ENCODE peak calls at places on chromosomes 11 and 22, in seven cellular contexts. One of them, this sample, is unnamed.

GRCh38 chr11:86798988-86799387 is 1.4 kb upstream of the PRSS23 start:
- DNase-seq in left ventricle myocardium inferior: no peak
- DNase-seq in mucosa of descending colon: no peak
- DNase-seq in colonic mucosa: no peak
- DNase-seq in foreskin fibroblast: peak
- DNase-seq in ovary: no peak
- DNase-seq in psoas muscle: no peak
- DNase-seq in this sample: no peak

GRCh38 chr11:30960387-30960992 is 374.3 kb upstream of the MPPED2 start:
- DNase-seq in left ventricle myocardium inferior: no peak
- DNase-seq in mucosa of descending colon: no peak
- DNase-seq in foreskin fibroblast: peak
- DNase-seq in psoas muscle: no peak
- DNase-seq in colonic mucosa: no peak
- DNase-seq in ovary: no peak
- DNase-seq in this sample: no peak

GRCh38 chr22:36008131-36008530 is 20.5 kb downstream of the RBFOX2 start:
- DNase-seq in foreskin fibroblast: no peak
- DNase-seq in colonic mucosa: no peak
- DNase-seq in psoas muscle: no peak
- DNase-seq in left ventricle myocardium inferior: no peak
- DNase-seq in mucosa of descending colon: no peak
- DNase-seq in ovary: no peak
- DNase-seq in this sample: no peak

GRCh38 chr11:78645226-78646202 is 70.8 kb upstream of the NARS2 start:
- DNase-seq in foreskin fibroblast: peak
- DNase-seq in colonic mucosa: peak
- DNase-seq in left ventricle myocardium inferior: peak
- DNase-seq in psoas muscle: peak
- DNase-seq in ovary: peak
- DNase-seq in mucosa of descending colon: no peak
- DNase-seq in this sample: peak

GRCh38 chr11:18243783-18244362 is 4.6 kb downstream of the SAA2 start:
- DNase-seq in colonic mucosa: peak
- DNase-seq in foreskin fibroblast: peak
- DNase-seq in ovary: no peak
- DNase-seq in mucosa of descending colon: no peak
- DNase-seq in psoas muscle: no peak
- DNase-seq in left ventricle myocardium inferior: no peak
- DNase-seq in this sample: peak

GRCh38 chr11:72102162-72102561 is 935 bp downstream of the LAMTOR1 start:
- DNase-seq in left ventricle myocardium inferior: no peak
- DNase-seq in ovary: no peak
- DNase-seq in foreskin fibroblast: no peak
- DNase-seq in psoas muscle: no peak
- DNase-seq in mucosa of descending colon: no peak
- DNase-seq in colonic mucosa: no peak
- DNase-seq in this sample: no peak

GRCh38 chr11:74863410-74863809 is 85.5 kb downstream of the XRRA1 start:
- DNase-seq in mucosa of descending colon: no peak
- DNase-seq in colonic mucosa: no peak
- DNase-seq in foreskin fibroblast: no peak
- DNase-seq in left ventricle myocardium inferior: no peak
- DNase-seq in ovary: no peak
- DNase-seq in psoas muscle: no peak
- DNase-seq in this sample: no peak

GRCh38 chr11:108975641-108976071 is 310.8 kb downstream of the DDX10 start:
- DNase-seq in left ventricle myocardium inferior: peak
- DNase-seq in psoas muscle: no peak
- DNase-seq in foreskin fibroblast: no peak
- DNase-seq in ovary: no peak
- DNase-seq in mucosa of descending colon: no peak
- DNase-seq in colonic mucosa: no peak
- DNase-seq in this sample: no peak

GRCh38 chr11:119578466-119579220 is 150.4 kb downstream of the NECTIN1 start:
- DNase-seq in ovary: no peak
- DNase-seq in mucosa of descending colon: no peak
- DNase-seq in left ventricle myocardium inferior: no peak
- DNase-seq in foreskin fibroblast: no peak
- DNase-seq in colonic mucosa: no peak
- DNase-seq in psoas muscle: no peak
- DNase-seq in this sample: no peak

GRCh38 chr22:47322854-47323253 is 560.4 kb downstream of the TBC1D22A start:
- DNase-seq in left ventricle myocardium inferior: no peak
- DNase-seq in foreskin fibroblast: no peak
- DNase-seq in colonic mucosa: no peak
- DNase-seq in psoas muscle: no peak
- DNase-seq in ovary: no peak
- DNase-seq in mucosa of descending colon: no peak
- DNase-seq in this sample: no peak

GRCh38 chr11:2483426-2483825 is 38.6 kb downstream of the KCNQ1 start:
- DNase-seq in left ventricle myocardium inferior: no peak
- DNase-seq in colonic mucosa: no peak
- DNase-seq in mucosa of descending colon: peak
- DNase-seq in ovary: no peak
- DNase-seq in psoas muscle: no peak
- DNase-seq in foreskin fibroblast: no peak
- DNase-seq in this sample: no peak

GRCh38 chr22:47192106-47192650 is 429.7 kb downstream of the TBC1D22A start:
- DNase-seq in ovary: no peak
- DNase-seq in foreskin fibroblast: no peak
- DNase-seq in mucosa of descending colon: no peak
- DNase-seq in left ventricle myocardium inferior: no peak
- DNase-seq in colonic mucosa: peak
- DNase-seq in psoas muscle: peak
- DNase-seq in this sample: no peak

GRCh38 chr11:84857746-84858145 is 769.4 kb downstream of the DLG2 start:
- DNase-seq in mucosa of descending colon: no peak
- DNase-seq in psoas muscle: no peak
- DNase-seq in colonic mucosa: no peak
- DNase-seq in left ventricle myocardium inferior: no peak
- DNase-seq in foreskin fibroblast: no peak
- DNase-seq in ovary: no peak
- DNase-seq in this sample: no peak

DNA sequence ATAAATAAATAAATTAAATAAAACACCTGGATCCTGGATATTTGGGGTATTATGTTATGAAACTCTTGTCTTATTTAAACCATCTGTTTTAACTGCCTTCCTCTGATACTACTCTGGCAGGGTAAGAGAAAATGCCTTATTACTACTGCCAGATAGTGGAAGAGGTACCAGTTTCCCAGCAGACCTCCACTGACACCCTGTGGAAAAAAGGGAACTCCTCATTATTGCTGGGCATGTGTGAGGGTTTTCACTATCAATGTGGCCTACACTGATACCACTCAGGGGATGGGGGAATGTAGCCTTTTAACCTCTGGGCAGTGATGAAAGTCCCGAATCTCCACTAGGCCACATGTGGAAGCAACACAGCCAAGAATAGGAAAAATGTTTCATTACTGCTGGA is 121.0 kb downstream of the LUZP2 start:
- DNase-seq in psoas muscle: no peak
- DNase-seq in foreskin fibroblast: no peak
- DNase-seq in left ventricle myocardium inferior: no peak
- DNase-seq in mucosa of descending colon: no peak
- DNase-seq in colonic mucosa: no peak
- DNase-seq in ovary: no peak
- DNase-seq in this sample: no peak
- TF ChIP-seq CTCF in psoas muscle: no peak
- TF ChIP-seq CTCF in foreskin fibroblast: no peak
- TF ChIP-seq CTCF in left ventricle myocardium inferior: no peak
- TF ChIP-seq CTCF in mucosa of descending colon: no peak
- TF ChIP-seq CTCF in colonic mucosa: no peak
- TF ChIP-seq CTCF in ovary: no peak
- TF ChIP-seq CTCF in this sample: no peak

DNA sequence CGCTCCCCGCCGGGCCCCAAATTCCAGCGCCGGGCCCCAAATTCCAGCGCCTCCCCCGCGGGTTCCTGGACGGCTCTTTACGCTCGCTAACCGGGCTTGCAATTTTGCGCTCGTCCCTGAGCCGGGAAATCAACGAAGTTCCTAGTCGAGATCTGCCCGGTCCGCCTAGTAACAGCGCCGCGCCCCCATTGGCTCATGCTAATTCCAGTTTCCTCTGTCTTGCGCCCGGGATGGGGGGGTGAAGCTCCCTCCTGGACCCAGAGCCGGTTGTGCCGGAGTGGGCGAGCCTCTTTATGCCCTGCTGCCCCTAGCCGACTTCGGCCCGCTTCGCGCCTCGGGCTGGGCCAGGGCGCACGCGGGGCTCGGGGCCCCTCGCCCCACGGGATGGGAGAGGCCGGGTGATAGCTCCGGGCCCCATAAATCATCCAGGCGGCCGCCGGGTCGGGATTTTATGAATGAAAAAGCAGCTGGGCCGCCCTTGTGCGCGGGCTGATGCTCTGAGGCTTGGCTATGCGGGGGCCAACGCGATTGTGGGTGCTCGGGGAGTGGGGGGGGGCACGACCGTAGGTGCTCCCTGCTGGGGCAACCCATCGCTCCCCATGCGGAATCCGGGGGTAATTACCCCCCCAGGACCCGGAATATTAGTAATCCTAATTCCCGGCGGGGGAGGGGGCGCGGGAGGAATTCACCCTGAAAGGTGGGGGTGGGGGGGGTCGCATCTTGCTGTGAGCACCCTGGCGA is 1.8 kb upstream of the CCND1 start:
- DNase-seq in psoas muscle: peak
- DNase-seq in foreskin fibroblast: peak
- DNase-seq in left ventricle myocardium inferior: peak
- DNase-seq in mucosa of descending colon: peak
- DNase-seq in colonic mucosa: peak
- DNase-seq in ovary: no peak
- DNase-seq in this sample: peak
- H3K4me3 ChIP-seq in psoas muscle: peak
- H3K4me3 ChIP-seq in foreskin fibroblast: peak
- H3K4me3 ChIP-seq in left ventricle myocardium inferior: peak
- H3K4me3 ChIP-seq in mucosa of descending colon: no peak
- H3K4me3 ChIP-seq in colonic mucosa: peak
- H3K4me3 ChIP-seq in ovary: no peak
- H3K4me3 ChIP-seq in this sample: peak

GRCh38 chr22:31732089-31732829 is 17.7 kb downstream of the PRR14L start:
- DNase-seq in mucosa of descending colon: no peak
- DNase-seq in psoas muscle: no peak
- DNase-seq in left ventricle myocardium inferior: no peak
- DNase-seq in foreskin fibroblast: no peak
- DNase-seq in ovary: no peak
- DNase-seq in colonic mucosa: peak
- DNase-seq in this sample: no peak

GRCh38 chr22:31726692-31727091 is 23.2 kb downstream of the PRR14L start:
- DNase-seq in colonic mucosa: no peak
- DNase-seq in left ventricle myocardium inferior: no peak
- DNase-seq in ovary: no peak
- DNase-seq in mucosa of descending colon: no peak
- DNase-seq in psoas muscle: no peak
- DNase-seq in foreskin fibroblast: no peak
- DNase-seq in this sample: no peak

GRCh38 chr22:31728857-31729256 is 21.1 kb downstream of the PRR14L start:
- DNase-seq in psoas muscle: no peak
- DNase-seq in left ventricle myocardium inferior: no peak
- DNase-seq in ovary: no peak
- DNase-seq in mucosa of descending colon: no peak
- DNase-seq in colonic mucosa: no peak
- DNase-seq in foreskin fibroblast: no peak
- DNase-seq in this sample: no peak

GRCh38 chr22:31733580-31734079 is 16.3 kb downstream of the PRR14L start:
- DNase-seq in ovary: no peak
- DNase-seq in psoas muscle: no peak
- DNase-seq in mucosa of descending colon: no peak
- DNase-seq in foreskin fibroblast: no peak
- DNase-seq in colonic mucosa: no peak
- DNase-seq in left ventricle myocardium inferior: no peak
- DNase-seq in this sample: no peak

GRCh38 chr22:31730344-31730711 is 19.6 kb downstream of the PRR14L start:
- DNase-seq in colonic mucosa: no peak
- DNase-seq in left ventricle myocardium inferior: no peak
- DNase-seq in mucosa of descending colon: no peak
- DNase-seq in foreskin fibroblast: no peak
- DNase-seq in ovary: no peak
- DNase-seq in psoas muscle: no peak
- DNase-seq in this sample: no peak
- TF ChIP-seq CTCF in colonic mucosa: no peak
- TF ChIP-seq CTCF in left ventricle myocardium inferior: no peak
- TF ChIP-seq CTCF in mucosa of descending colon: no peak
- TF ChIP-seq CTCF in foreskin fibroblast: no peak
- TF ChIP-seq CTCF in ovary: no peak
- TF ChIP-seq CTCF in psoas muscle: no peak
- TF ChIP-seq CTCF in this sample: peak

GRCh38 chr11:133955091-133955846 is 1.5 kb downstream of the IGSF9B start:
- DNase-seq in psoas muscle: peak
- DNase-seq in left ventricle myocardium inferior: peak
- DNase-seq in mucosa of descending colon: peak
- DNase-seq in colonic mucosa: no peak
- DNase-seq in ovary: peak
- DNase-seq in foreskin fibroblast: no peak
- DNase-seq in this sample: no peak
- H3K4me3 ChIP-seq in psoas muscle: peak
- H3K4me3 ChIP-seq in left ventricle myocardium inferior: peak
- H3K4me3 ChIP-seq in mucosa of descending colon: no peak
- H3K4me3 ChIP-seq in colonic mucosa: peak
- H3K4me3 ChIP-seq in ovary: peak
- H3K4me3 ChIP-seq in foreskin fibroblast: no peak
- H3K4me3 ChIP-seq in this sample: no peak

DNA sequence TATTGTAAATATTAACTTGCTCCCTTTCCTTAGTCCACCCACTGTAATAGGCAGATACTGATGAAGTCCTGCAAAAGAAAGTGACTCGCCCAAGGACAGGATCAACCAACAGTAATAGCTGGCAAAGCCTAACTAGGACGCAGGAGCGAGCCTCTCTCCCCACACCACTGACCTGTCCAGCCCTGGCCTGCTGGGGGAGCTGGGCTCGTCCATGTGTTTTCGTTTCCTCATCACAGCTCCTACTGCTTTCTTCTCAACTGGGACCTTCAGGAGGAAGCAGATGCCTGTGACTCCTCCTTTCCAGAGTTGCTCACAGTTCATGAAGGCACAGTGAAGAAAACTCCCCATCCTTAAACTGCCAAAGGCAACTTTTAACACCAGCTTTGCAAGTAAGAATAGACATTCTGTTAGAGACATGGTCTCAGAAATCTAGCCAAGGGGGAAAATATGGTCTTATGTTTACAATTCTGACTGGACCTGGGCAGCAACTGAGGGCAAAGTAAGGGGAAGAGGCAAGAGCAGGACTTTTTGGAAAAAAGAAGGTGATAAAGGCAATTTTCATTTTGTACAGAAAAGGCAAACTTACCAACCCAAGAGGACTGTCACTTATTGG is 11.6 kb upstream of the GPHA2 start:
- DNase-seq in mucosa of descending colon: no peak
- DNase-seq in colonic mucosa: no peak
- DNase-seq in foreskin fibroblast: peak
- DNase-seq in ovary: no peak
- DNase-seq in psoas muscle: no peak
- DNase-seq in left ventricle myocardium inferior: no peak
- DNase-seq in this sample: no peak
- TF ChIP-seq CTCF in mucosa of descending colon: no peak
- TF ChIP-seq CTCF in colonic mucosa: no peak
- TF ChIP-seq CTCF in foreskin fibroblast: no peak
- TF ChIP-seq CTCF in ovary: no peak
- TF ChIP-seq CTCF in psoas muscle: no peak
- TF ChIP-seq CTCF in left ventricle myocardium inferior: peak
- TF ChIP-seq CTCF in this sample: no peak

GRCh38 chr11:123551085-123551484 is 103.3 kb downstream of the SCN3B start:
- DNase-seq in foreskin fibroblast: no peak
- DNase-seq in left ventricle myocardium inferior: no peak
- DNase-seq in ovary: no peak
- DNase-seq in psoas muscle: no peak
- DNase-seq in mucosa of descending colon: no peak
- DNase-seq in colonic mucosa: no peak
- DNase-seq in this sample: no peak
- H3K4me3 ChIP-seq in foreskin fibroblast: no peak
- H3K4me3 ChIP-seq in left ventricle myocardium inferior: no peak
- H3K4me3 ChIP-seq in ovary: no peak
- H3K4me3 ChIP-seq in psoas muscle: no peak
- H3K4me3 ChIP-seq in mucosa of descending colon: no peak
- H3K4me3 ChIP-seq in colonic mucosa: no peak
- H3K4me3 ChIP-seq in this sample: no peak

This sample was measured in HFF-Myc.